ENCODE peak calls at places on chromosomes 16 and 17, in eight cellular contexts. L is transverse colon; X is dorsolateral prefrontal cortex; J is heart left ventricle; H is astrocyte of the cerebellum; D is A549; V is HepG2; G is effector memory CD4-positive, alpha-beta T cell. Y is an unnamed sample.

GRCh38 chr17:47830396-47830907 is 889 bp downstream of the MRPL10 start:
- DNase-seq in L (no peak), X (no peak), J (no peak), H (no peak), D (no peak), V (no peak), G (no peak), Y (no peak)

GRCh38 chr16:5653789-5654188 is 556.2 kb upstream of the EEF2KMT start:
- DNase-seq in L (no peak), X (no peak), J (no peak), H (no peak), D (no peak), V (no peak), G (no peak), Y (no peak)

GRCh38 chr16:70688266-70688742 is 2.5 kb upstream of the MTSS2 start:
- DNase-seq in L (peak), X (peak), J (peak), H (peak), D (no peak), V (no peak), G (no peak), Y (no peak)

GRCh38 chr17:77320501-77321256 is 179.9 kb downstream of the SEC14L1 start:
- DNase-seq in L (peak), X (no peak), J (no peak), H (no peak), D (no peak), V (no peak), G (no peak), Y (no peak)

GRCh38 chr16:13909872-13910303 is 10.1 kb upstream of the ERCC4 start:
- DNase-seq in L (no peak), X (no peak), J (peak), H (peak), D (no peak), V (peak), G (no peak), Y (peak)

GRCh38 chr17:78132086-78132676 is 1.6 kb downstream of the TMC8 start:
- DNase-seq in L (peak), X (no peak), J (no peak), H (no peak), D (no peak), V (no peak), G (peak), Y (no peak)

GRCh38 chr17:70168979-70169706 is at the start of gene KCNJ2:
- DNase-seq in L (peak), X (peak), J (peak), H (no peak), D (peak), V (peak), G (no peak), Y (no peak)

GRCh38 chr17:1143573-1143972 is 36.2 kb downstream of the ABR start:
- DNase-seq in L (no peak), X (no peak), J (no peak), H (no peak), D (no peak), V (no peak), G (no peak), Y (no peak)

GRCh38 chr16:64829678-64830077 is 292.2 kb downstream of the CDH11 start:
- DNase-seq in L (no peak), X (no peak), J (no peak), H (no peak), D (no peak), V (no peak), G (no peak), Y (no peak)

GRCh38 chr16:1556254-1556653 is 22.8 kb downstream of the TMEM204 start:
- DNase-seq in L (no peak), X (peak), J (no peak), H (no peak), D (no peak), V (no peak), G (no peak), Y (no peak)

GRCh38 chr16:23121024-23121423 is 28.2 kb downstream of the USP31 start:
- DNase-seq in L (no peak), X (no peak), J (no peak), H (no peak), D (no peak), V (no peak), G (no peak), Y (no peak)

GRCh38 chr17:77609553-77610517 is 348.7 kb upstream of the TNRC6C start:
- DNase-seq in L (peak), X (no peak), J (no peak), H (no peak), D (no peak), V (peak), G (peak), Y (peak)

GRCh38 chr17:43043306-43043705 is 18.3 kb downstream of the RND2 start:
- DNase-seq in L (no peak), X (no peak), J (no peak), H (no peak), D (no peak), V (no peak), G (no peak), Y (no peak)

GRCh38 chr16:17571499-17572093 is 100.8 kb upstream of the XYLT1 start:
- DNase-seq in L (no peak), X (no peak), J (no peak), H (no peak), D (no peak), V (no peak), G (no peak), Y (no peak)

GRCh38 chr16:4682616-4683254 is 10.6 kb upstream of the NUDT16L1 start:
- DNase-seq in L (no peak), X (peak), J (no peak), H (peak), D (no peak), V (peak), G (no peak), Y (no peak)

GRCh38 chr16:4790871-4791270 is 2.7 kb upstream of the SEPTIN12 start:
- DNase-seq in L (no peak), X (no peak), J (no peak), H (no peak), D (no peak), V (no peak), G (no peak), Y (no peak)

GRCh38 chr16:67563708-67564468 is 1.6 kb downstream of the CTCF start:
- DNase-seq in L (peak), X (no peak), J (peak), H (peak), D (no peak), V (peak), G (no peak), Y (no peak)

GRCh38 chr16:89586218-89586617 is 10.7 kb downstream of the CPNE7 start:
- DNase-seq in L (no peak), X (no peak), J (no peak), H (no peak), D (no peak), V (no peak), G (no peak), Y (no peak)

GRCh38 chr16:56967733-56968132 is 6.0 kb downstream of the CETP start:
- DNase-seq in L (no peak), X (no peak), J (no peak), H (no peak), D (no peak), V (peak), G (no peak), Y (no peak)

GRCh38 chr16:85557083-85557975 is 55.8 kb upstream of the GSE1 start:
- DNase-seq in L (peak), X (no peak), J (peak), H (no peak), D (peak), V (peak), G (peak), Y (no peak)

GRCh38 chr17:72409405-72410002 is 288.7 kb downstream of the SOX9 start:
- DNase-seq in L (no peak), X (no peak), J (no peak), H (no peak), D (no peak), V (no peak), G (no peak), Y (no peak)

GRCh38 chr17:79852748-79853147 is 13.5 kb upstream of the CBX4 start:
- DNase-seq in L (peak), X (no peak), J (no peak), H (peak), D (no peak), V (no peak), G (no peak), Y (no peak)

GRCh38 chr16:75420987-75421819 is 12.1 kb downstream of the CFDP1 start:
- DNase-seq in L (peak), X (no peak), J (peak), H (no peak), D (no peak), V (peak), G (no peak), Y (peak)
- H3K4me3 ChIP-seq in L (no peak), X (no peak), J (no peak), H (no peak), D (no peak), V (no peak), G (no peak), Y (no peak)

GRCh38 chr17:44109312-44109630 is 14.2 kb downstream of the HDAC5 start:
- DNase-seq in L (no peak), X (no peak), J (no peak), H (no peak), D (no peak), V (no peak), G (no peak), Y (no peak)
- H3K4me3 ChIP-seq in L (no peak), X (peak), J (peak), H (no peak), D (no peak), V (peak), G (no peak), Y (no peak)

GRCh38 chr17:64025732-64026294 is 5.4 kb upstream of the ICAM2 start:
- DNase-seq in L (peak), X (peak), J (peak), H (peak), D (peak), V (peak), G (peak), Y (peak)
- H3K4me3 ChIP-seq in L (peak), X (no peak), J (peak), H (no peak), D (peak), V (no peak), G (peak), Y (no peak)

GRCh38 chr17:7559307-7560171 is 989 bp downstream of the TNFSF13 start:
- DNase-seq in L (peak), X (no peak), J (no peak), H (no peak), D (no peak), V (no peak), G (no peak), Y (no peak)
- H3K4me3 ChIP-seq in L (peak), X (peak), J (peak), H (no peak), D (no peak), V (peak), G (no peak), Y (no peak)